ENCODE peak calls at places on chromosome 17, in four cellular contexts. N is mesendoderm, P is IMR-90, F is trophoblast cell. R is an unnamed sample.

GRCh38 chr17:63477471-63478440 is 895 bp downstream of the ACE start:
- DNase-seq in N (peak), P (no peak), F (no peak), R (no peak)

GRCh38 chr17:64411999-64412771 is 21.5 kb upstream of the PECAM1 start:
- DNase-seq in N (peak), P (no peak), F (no peak), R (peak)

GRCh38 chr17:64250211-64250835 is 12.7 kb downstream of the TEX2 start:
- DNase-seq in N (no peak), P (no peak), F (no peak), R (no peak)

GRCh38 chr17:73013816-73014663 is 78.4 kb downstream of the SLC39A11 start:
- DNase-seq in N (peak), P (peak), F (no peak), R (no peak)

GRCh38 chr17:65533855-65534457 is 27.5 kb downstream of the AXIN2 start:
- DNase-seq in N (no peak), P (no peak), F (no peak), R (no peak)

GRCh38 chr17:78661092-78661770 is 84.0 kb upstream of the DNAH17 start:
- DNase-seq in N (no peak), P (no peak), F (peak), R (no peak)

GRCh38 chr17:59811209-59811608 is 81.5 kb downstream of the TUBD1 start:
- DNase-seq in N (no peak), P (no peak), F (peak), R (no peak)

GRCh38 chr17:17839792-17840707 is 3.3 kb upstream of the SREBF1 start:
- DNase-seq in N (peak), P (peak), F (peak), R (peak)

GRCh38 chr17:75731716-75732498 is 10.6 kb downstream of the ITGB4 start:
- DNase-seq in N (no peak), P (no peak), F (no peak), R (no peak)

GRCh38 chr17:49522329-49522890 is 27.3 kb downstream of the NGFR start:
- DNase-seq in N (no peak), P (no peak), F (no peak), R (no peak)

GRCh38 chr17:68568581-68568980 is 32.6 kb downstream of the FAM20A start:
- DNase-seq in N (no peak), P (no peak), F (peak), R (no peak)

GRCh38 chr17:3911271-3912053 is 4.8 kb downstream of the P2RX1 start:
- DNase-seq in N (peak), P (no peak), F (no peak), R (no peak)
- H3K4me3 ChIP-seq in N (no peak), P (no peak), F (no peak), R (no peak)

GRCh38 chr17:40121191-40121885 is 433 bp upstream of the MSL1 start:
- DNase-seq in N (no peak), P (peak), F (no peak), R (no peak)

GRCh38 chr17:40122944-40123810 is 1.4 kb downstream of the MSL1 start:
- DNase-seq in N (peak), P (peak), F (no peak), R (no peak)

GRCh38 chr17:40121886-40122465 is at the start of gene MSL1:
- DNase-seq in N (peak), P (peak), F (peak), R (peak)

GRCh38 chr17:40123811-40124114 is 2.0 kb downstream of the MSL1 start:
- DNase-seq in N (no peak), P (no peak), F (no peak), R (no peak)

DNA sequence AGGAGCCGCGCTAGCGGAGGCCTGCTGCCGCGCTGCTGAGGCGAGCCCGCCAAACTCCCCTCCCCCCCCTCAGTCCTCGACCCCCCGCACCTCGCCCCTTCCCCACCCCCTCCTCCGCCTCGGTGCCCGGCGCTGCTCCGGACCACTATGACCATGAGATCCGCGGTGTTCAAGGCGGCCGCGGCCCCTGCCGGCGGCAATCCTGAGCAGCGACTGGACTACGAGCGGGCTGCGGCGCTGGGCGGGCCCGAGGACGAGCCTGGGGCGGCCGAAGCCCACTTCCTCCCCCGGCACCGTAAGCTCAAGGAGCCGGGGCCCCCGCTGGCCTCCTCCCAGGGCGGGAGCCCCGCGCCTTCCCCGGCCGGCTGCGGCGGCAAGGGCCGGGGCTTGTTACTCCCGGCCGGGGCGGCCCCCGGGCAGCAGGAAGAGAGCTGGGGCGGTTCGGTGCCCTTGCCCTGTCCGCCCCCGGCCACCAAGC is 734 bp downstream of the MSL1 start:
- DNase-seq in N (peak), P (peak), F (peak), R (no peak)
- H2BK5ac ChIP-seq in N (peak), P (peak), F (peak), R (peak)

DNA sequence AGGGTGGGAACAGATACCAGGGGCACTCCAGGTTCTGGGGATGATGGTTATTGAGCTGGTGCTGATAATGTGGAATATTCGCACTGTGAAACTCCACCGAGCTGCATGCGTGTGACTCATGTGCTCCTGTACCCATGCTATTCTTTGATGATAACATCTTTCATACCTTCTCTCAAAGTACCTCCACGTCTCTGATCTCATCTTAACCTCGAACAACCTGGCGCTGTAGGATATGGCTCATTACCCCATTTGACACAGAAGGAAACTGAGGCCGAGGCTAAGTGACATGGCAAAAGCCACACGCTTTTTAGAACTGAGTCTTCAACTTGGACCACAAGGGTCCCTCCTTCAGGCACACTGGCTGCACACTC is 30.2 kb upstream of the MRPS23 start:
- DNase-seq in N (no peak), P (no peak), F (peak), R (no peak)
- H3K4me2 ChIP-seq in N (no peak), P (no peak), F (no peak), R (no peak)

DNA sequence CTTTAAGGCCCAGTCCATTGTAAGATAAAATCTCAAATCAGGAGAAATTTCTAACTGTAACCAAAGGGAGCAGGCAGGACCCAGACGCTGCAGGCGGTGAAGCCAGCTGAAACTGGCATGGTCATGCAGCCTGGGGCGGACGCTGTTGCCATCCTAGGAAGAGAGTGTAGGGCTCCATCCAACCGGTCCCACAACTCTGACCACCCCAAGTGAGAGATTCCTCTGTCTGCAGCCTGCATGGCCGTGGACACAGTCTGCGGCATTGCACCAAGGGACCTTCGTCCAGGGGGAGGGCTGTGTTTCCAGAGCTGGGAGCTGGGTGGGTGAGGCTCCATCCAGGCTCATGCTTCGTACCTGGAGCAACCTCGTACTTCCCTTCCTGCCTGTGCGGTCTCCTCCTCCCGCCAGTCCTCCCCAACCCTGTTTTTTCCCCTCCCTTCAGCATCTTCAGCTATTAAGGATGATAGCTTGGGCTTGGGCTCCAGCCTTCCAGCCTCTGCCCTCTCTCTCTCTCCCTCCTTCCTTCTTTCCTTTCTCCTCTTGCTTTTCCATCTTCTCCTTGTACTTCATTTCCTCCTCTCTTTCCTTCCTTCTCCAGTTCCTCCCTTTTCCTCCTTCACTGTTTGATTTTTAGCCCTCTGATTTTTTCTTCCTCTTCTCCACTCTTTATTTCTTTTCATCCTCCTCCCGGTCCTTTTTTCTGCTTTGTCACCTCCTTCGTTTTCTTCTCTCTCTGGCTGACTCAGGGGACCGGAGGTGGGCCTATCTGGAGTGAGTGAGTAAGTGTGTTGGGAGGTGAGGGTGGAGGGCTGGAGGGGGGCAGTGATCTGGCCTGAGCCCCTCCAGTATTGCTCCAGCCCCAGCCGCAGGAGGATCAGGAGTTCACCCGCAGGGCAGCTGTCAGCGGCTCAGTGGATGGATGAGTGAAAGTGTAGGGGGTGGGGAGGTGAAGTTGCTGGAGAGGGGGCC is 17.0 kb upstream of the LHX1 start:
- DNase-seq in N (peak), P (peak), F (no peak), R (no peak)
- H3K4me3 ChIP-seq in N (no peak), P (no peak), F (no peak), R (no peak)

GRCh38 chr17:40915721-40916256 is 21.7 kb downstream of the KRT23 start:
- DNase-seq in N (no peak), P (peak), F (no peak), R (no peak)
- H2BK5ac ChIP-seq in N (no peak), P (peak), F (peak), R (no peak)

DNA sequence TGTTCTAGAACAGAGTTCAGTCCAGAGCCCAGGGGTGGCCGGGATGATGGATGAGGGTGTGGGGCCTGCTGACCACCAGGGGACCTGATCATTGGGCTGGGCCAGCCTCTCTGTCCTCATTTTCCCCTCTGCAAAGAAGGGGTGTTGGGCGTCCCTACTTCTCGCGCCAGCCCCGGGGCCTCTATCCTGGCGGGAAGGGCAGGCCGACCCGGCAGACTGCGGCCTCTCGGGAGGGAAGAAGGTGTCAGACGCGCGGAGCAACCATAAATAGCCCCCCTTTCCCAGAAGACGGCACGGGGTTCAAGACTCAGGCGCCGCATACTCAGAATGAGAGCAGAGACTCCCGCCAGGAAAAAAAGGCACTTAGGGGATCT is 1.9 kb upstream of the CACNA1G start:
- DNase-seq in N (no peak), P (no peak), F (no peak), R (no peak)
- H3K4me2 ChIP-seq in N (peak), P (no peak), F (no peak), R (peak)

GRCh38 chr17:10031606-10032005 is 126.5 kb upstream of the RCVRN start:
- DNase-seq in N (no peak), P (no peak), F (no peak), R (no peak)

GRCh38 chr17:10033982-10034381 is 128.9 kb upstream of the RCVRN start:
- DNase-seq in N (no peak), P (no peak), F (no peak), R (no peak)

GRCh38 chr17:10034719-10035475 is 129.8 kb upstream of the RCVRN start:
- DNase-seq in N (no peak), P (no peak), F (no peak), R (no peak)

GRCh38 chr17:10032142-10032541 is 127.1 kb upstream of the RCVRN start:
- DNase-seq in N (no peak), P (peak), F (no peak), R (no peak)

GRCh38 chr17:10033449-10033848 is 128.4 kb upstream of the RCVRN start:
- DNase-seq in N (no peak), P (no peak), F (no peak), R (no peak)
- H3K4me3 ChIP-seq in N (no peak), P (no peak), F (no peak), R (no peak)

GRCh38 chr17:77003699-77004098 is 135.5 kb downstream of the MGAT5B start:
- DNase-seq in N (no peak), P (no peak), F (no peak), R (no peak)
- H2BK5ac ChIP-seq in N (no peak), P (no peak), F (no peak), R (no peak)

GRCh38 chr17:41785091-41785875 is 1.2 kb downstream of the JUP start:
- DNase-seq in N (peak), P (no peak), F (no peak), R (peak)

GRCh38 chr17:41786227-41787020 is at the start of gene JUP:
- DNase-seq in N (peak), P (peak), F (peak), R (peak)

GRCh38 chr17:41784207-41784744 is 2.2 kb downstream of the JUP start:
- DNase-seq in N (peak), P (peak), F (no peak), R (no peak)

GRCh38 chr17:41787021-41787418 is 509 bp upstream of the JUP start:
- DNase-seq in N (no peak), P (no peak), F (no peak), R (no peak)

DNA sequence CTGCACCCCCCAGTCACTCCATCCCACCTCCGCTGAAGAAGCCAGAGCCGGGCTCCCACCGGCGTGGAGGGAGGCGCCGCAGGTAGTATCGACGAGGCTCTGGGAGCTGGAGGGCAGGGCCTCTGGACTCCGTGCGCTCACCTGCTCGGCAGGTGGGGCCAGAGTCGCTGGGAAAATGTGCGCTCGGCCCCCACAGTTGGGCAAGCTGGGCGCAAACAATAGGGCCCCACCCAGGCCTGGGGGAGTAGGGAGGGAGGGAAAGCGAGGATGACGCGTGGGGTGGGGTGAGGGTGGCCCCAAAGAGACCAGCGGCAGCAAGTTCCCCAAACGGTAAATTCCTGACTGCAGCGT is 660 bp downstream of the JUP start:
- DNase-seq in N (peak), P (no peak), F (peak), R (no peak)
- H3K4me2 ChIP-seq in N (peak), P (peak), F (peak), R (peak)

DNA sequence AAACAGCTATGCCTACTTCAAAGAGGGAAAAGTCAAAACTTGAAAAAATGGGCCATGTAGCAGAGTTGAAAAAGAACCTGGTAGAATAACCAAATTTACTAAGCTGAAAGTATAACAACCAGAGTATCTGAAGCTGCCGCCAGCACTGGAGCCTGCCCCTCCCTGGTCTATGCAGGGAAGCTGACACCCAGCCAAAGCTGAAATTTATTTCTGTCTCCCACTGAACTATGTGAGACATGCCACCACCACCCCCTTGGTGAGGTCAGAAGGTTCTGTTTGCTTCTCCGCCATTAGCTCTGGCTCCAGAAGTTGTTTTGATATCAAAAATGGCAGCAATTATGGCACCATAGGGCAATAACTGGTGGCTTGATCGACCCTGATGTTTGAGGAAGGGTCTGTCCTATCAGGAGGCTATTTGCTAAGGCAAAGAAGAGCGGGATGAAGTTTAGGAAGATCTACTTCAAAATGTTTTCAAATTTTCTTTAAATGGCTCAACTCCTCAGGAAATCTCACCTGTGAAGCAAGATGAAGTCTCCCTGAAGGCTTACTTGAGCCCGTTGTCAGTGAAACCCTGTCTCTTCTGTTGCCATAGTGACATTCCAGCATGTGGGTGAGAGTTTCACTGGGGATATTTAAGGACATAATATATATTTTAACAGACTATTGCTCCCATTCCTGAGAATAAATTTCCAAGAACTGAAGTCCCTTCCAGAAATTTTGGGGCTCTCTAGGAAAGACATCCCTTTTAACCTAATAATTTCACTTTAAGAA is 122.0 kb downstream of the COPRS start:
- DNase-seq in N (no peak), P (no peak), F (no peak), R (no peak)
- H3K4me3 ChIP-seq in N (no peak), P (no peak), F (no peak), R (no peak)